ENCODE peak calls at places on chromosomes 5 and 9, in six cellular contexts. C, D, N, M, I and L are unnamed samples.

GRCh38 chr5:180935203-180935602 is 36.2 kb downstream of the BTNL8 start:
- DNase-seq in M (no peak), N (no peak), D (no peak), C (no peak), I (no peak), L (no peak)

GRCh38 chr5:6767481-6768063 is 54.3 kb downstream of the TENT4A start:
- DNase-seq in M (no peak), N (no peak), I (no peak), C (no peak), D (no peak), L (no peak)

GRCh38 chr9:86275962-86276361 is 6.4 kb downstream of the ISCA1 start:
- DNase-seq in C (no peak), I (no peak), D (no peak), N (no peak), M (no peak), L (no peak)

GRCh38 chr5:19706776-19707175 is 281.2 kb downstream of the CDH18 start:
- DNase-seq in N (no peak), C (no peak), I (no peak), D (no peak), M (no peak), L (no peak)

GRCh38 chr9:114339130-114339908 is 9.7 kb downstream of the ORM2 start:
- DNase-seq in C (peak), N (no peak), M (no peak), D (peak), I (no peak), L (no peak)

GRCh38 chr5:38036765-38037164 is 196.9 kb upstream of the GDNF start:
- DNase-seq in I (no peak), M (no peak), N (no peak), C (no peak), D (no peak), L (no peak)

GRCh38 chr9:12961276-12961809 is 186.5 kb downstream of the LURAP1L start:
- DNase-seq in I (no peak), C (no peak), N (no peak), D (no peak), M (no peak), L (no peak)

GRCh38 chr5:60463179-60463868 is 236.6 kb downstream of the DEPDC1B start:
- DNase-seq in M (peak), N (no peak), D (no peak), I (no peak), C (no peak), L (no peak)

GRCh38 chr5:51521583-51521982 is 138.3 kb downstream of the ISL1 start:
- DNase-seq in C (no peak), D (no peak), I (no peak), M (no peak), N (no peak), L (no peak)